ENCODE peak calls at places on chromosomes 6 and 20, in five cellular contexts. T, B, S, A and L are unnamed samples.

GRCh38 chr6:36751091-36751490 is 53.5 kb downstream of the RAB44 start:
- DNase-seq in T (no peak), B (no peak), A (peak), S (no peak), L (no peak)

GRCh38 chr6:125658759-125659431 is 90.5 kb upstream of the HEY2 start:
- DNase-seq in S (no peak), B (no peak), T (peak), A (no peak), L (no peak)

GRCh38 chr20:833121-833449 is 430 bp upstream of the FAM110A start:
- DNase-seq in A (no peak), B (no peak), T (no peak), S (no peak), L (peak)

GRCh38 chr6:35496851-35497570 is at the start of gene TEAD3:
- DNase-seq in T (peak), B (peak), S (peak), A (peak), L (peak)

GRCh38 chr20:53809728-53810365 is 216.2 kb upstream of the ZNF217 start:
- DNase-seq in A (no peak), S (no peak), T (no peak), B (no peak), L (no peak)

GRCh38 chr6:72952808-72953630 is 272.3 kb downstream of the KHDC1L start:
- DNase-seq in B (no peak), S (no peak), A (peak), T (peak), L (peak)

GRCh38 chr6:103154779-103155572 is 1704.7 kb downstream of the HACE1 start:
- DNase-seq in B (no peak), A (no peak), T (no peak), S (no peak), L (no peak)

GRCh38 chr6:113619077-113619476 is 238.1 kb upstream of the MARCKS start:
- DNase-seq in T (no peak), B (no peak), A (peak), S (no peak), L (no peak)

GRCh38 chr6:46218457-46218856 is 47.7 kb upstream of the ENPP5 start:
- DNase-seq in S (no peak), B (no peak), A (no peak), T (no peak), L (no peak)

GRCh38 chr6:33392168-33392947 is 735 bp downstream of the KIFC1 start:
- DNase-seq in A (peak), S (no peak), B (no peak), T (peak), L (peak)

GRCh38 chr6:149961728-149962425 is 1.9 kb upstream of the ULBP1 start:
- DNase-seq in T (peak), A (peak), B (peak), S (peak), L (peak)

GRCh38 chr6:97394160-97394748 is 111.2 kb upstream of the MMS22L start:
- DNase-seq in S (peak), T (peak), A (peak), B (peak), L (peak)

GRCh38 chr20:4726710-4727391 is 5.1 kb downstream of the PRND start:
- DNase-seq in B (peak), T (no peak), S (no peak), A (peak), L (peak)

GRCh38 chr6:113842165-113842564 is 15.0 kb upstream of the MARCKS start:
- DNase-seq in T (peak), S (no peak), A (peak), B (no peak), L (no peak)

GRCh38 chr6:43944908-43945777 is 175.1 kb downstream of the VEGFA start:
- DNase-seq in B (no peak), T (no peak), S (no peak), A (peak), L (no peak)

GRCh38 chr6:13250703-13251102 is 77.6 kb downstream of the TBC1D7 start:
- DNase-seq in A (no peak), S (no peak), B (no peak), T (no peak), L (no peak)

GRCh38 chr6:154974485-154975149 is 20.5 kb upstream of the TIAM2 start:
- DNase-seq in S (no peak), B (no peak), A (no peak), T (no peak), L (no peak)

GRCh38 chr6:167849846-167850459 is 23.2 kb downstream of the AFDN start:
- DNase-seq in A (peak), S (peak), T (peak), B (no peak), L (no peak)

GRCh38 chr6:42394151-42394550 is 57.6 kb downstream of the TRERF1 start:
- DNase-seq in B (no peak), S (no peak), A (no peak), T (no peak), L (no peak)

GRCh38 chr6:126574301-126574700 is 234.4 kb downstream of the CENPW start:
- DNase-seq in S (no peak), T (no peak), B (no peak), A (no peak), L (no peak)